ENCODE peak calls at places on chromosomes 12 and 14, in seven cellular contexts. One of them, this sample, is unnamed.

GRCh38 chr12:80413462-80413861 is 30.6 kb upstream of the PTPRQ start:
- DNase-seq in fibroblast of pulmonary artery: no peak
- DNase-seq in foreskin fibroblast: no peak
- DNase-seq in nephron progenitor cell: no peak
- DNase-seq in AG04450: no peak
- DNase-seq in adrenal gland: no peak
- DNase-seq in type B pancreatic cell: no peak
- DNase-seq in this sample: no peak

GRCh38 chr14:95526483-95527391 is 8.1 kb upstream of the GLRX5 start:
- DNase-seq in fibroblast of pulmonary artery: peak; percentile 56
- DNase-seq in foreskin fibroblast: no peak
- DNase-seq in nephron progenitor cell: no peak
- DNase-seq in AG04450: no peak
- DNase-seq in adrenal gland: no peak
- DNase-seq in type B pancreatic cell: no peak
- DNase-seq in this sample: no peak

GRCh38 chr14:58272589-58273372 is 25.6 kb upstream of the ARID4A start:
- DNase-seq in fibroblast of pulmonary artery: peak; percentile 52
- DNase-seq in foreskin fibroblast: peak; percentile 39
- DNase-seq in nephron progenitor cell: no peak
- DNase-seq in AG04450: peak; percentile 4
- DNase-seq in adrenal gland: no peak
- DNase-seq in type B pancreatic cell: no peak
- DNase-seq in this sample: no peak

GRCh38 chr12:122651520-122652224 is 51.5 kb downstream of the HCAR2 start:
- DNase-seq in fibroblast of pulmonary artery: no peak
- DNase-seq in foreskin fibroblast: no peak
- DNase-seq in nephron progenitor cell: no peak
- DNase-seq in AG04450: no peak
- DNase-seq in adrenal gland: no peak
- DNase-seq in type B pancreatic cell: no peak
- DNase-seq in this sample: no peak

GRCh38 chr14:31009836-31010618 is 15.4 kb upstream of the AP4S1 start:
- DNase-seq in fibroblast of pulmonary artery: no peak
- DNase-seq in foreskin fibroblast: no peak
- DNase-seq in nephron progenitor cell: no peak
- DNase-seq in AG04450: no peak
- DNase-seq in adrenal gland: no peak
- DNase-seq in type B pancreatic cell: no peak
- DNase-seq in this sample: no peak

GRCh38 chr12:14260011-14260993 is 105.2 kb upstream of the ATF7IP start:
- DNase-seq in fibroblast of pulmonary artery: peak; percentile 94
- DNase-seq in foreskin fibroblast: peak; percentile 94
- DNase-seq in nephron progenitor cell: peak; percentile 73
- DNase-seq in AG04450: peak; percentile 81
- DNase-seq in adrenal gland: peak; percentile 81
- DNase-seq in type B pancreatic cell: peak; percentile 85
- DNase-seq in this sample: no peak

GRCh38 chr14:103056322-103057027 is 874 bp downstream of the CDC42BPB start:
- DNase-seq in fibroblast of pulmonary artery: peak; percentile 73
- DNase-seq in foreskin fibroblast: peak; percentile 85
- DNase-seq in nephron progenitor cell: peak; percentile 77
- DNase-seq in AG04450: no peak
- DNase-seq in adrenal gland: peak; percentile 79
- DNase-seq in type B pancreatic cell: no peak
- DNase-seq in this sample: no peak

GRCh38 chr14:77133718-77134338 is 7.8 kb downstream of the ZDHHC22 start:
- DNase-seq in fibroblast of pulmonary artery: peak; percentile 82
- DNase-seq in foreskin fibroblast: peak; percentile 77
- DNase-seq in nephron progenitor cell: peak; percentile 91
- DNase-seq in AG04450: peak; percentile 11
- DNase-seq in adrenal gland: peak; percentile 73
- DNase-seq in type B pancreatic cell: peak; percentile 84
- DNase-seq in this sample: no peak

GRCh38 chr12:6935221-6935550 is 7.4 kb downstream of the ATN1 start:
- DNase-seq in fibroblast of pulmonary artery: peak; percentile 64
- DNase-seq in foreskin fibroblast: peak; percentile 65
- DNase-seq in nephron progenitor cell: no peak
- DNase-seq in AG04450: no peak
- DNase-seq in adrenal gland: no peak
- DNase-seq in type B pancreatic cell: no peak
- DNase-seq in this sample: no peak

GRCh38 chr12:12086975-12087692 is 16.4 kb downstream of the BCL2L14 start:
- DNase-seq in fibroblast of pulmonary artery: no peak
- DNase-seq in foreskin fibroblast: no peak
- DNase-seq in nephron progenitor cell: no peak
- DNase-seq in AG04450: no peak
- DNase-seq in adrenal gland: no peak
- DNase-seq in type B pancreatic cell: no peak
- DNase-seq in this sample: no peak

GRCh38 chr12:78863482-78864427 is 819 bp upstream of the SYT1 start:
- DNase-seq in fibroblast of pulmonary artery: peak; percentile 59
- DNase-seq in foreskin fibroblast: peak; percentile 78
- DNase-seq in nephron progenitor cell: peak; percentile 62
- DNase-seq in AG04450: no peak
- DNase-seq in adrenal gland: peak; percentile 12
- DNase-seq in type B pancreatic cell: peak; percentile 66
- DNase-seq in this sample: peak; percentile 83

GRCh38 chr14:64388533-64389243 is 535 bp downstream of the MTHFD1 start:
- DNase-seq in fibroblast of pulmonary artery: peak; percentile 13
- DNase-seq in foreskin fibroblast: peak; percentile 50
- DNase-seq in nephron progenitor cell: peak; percentile 44
- DNase-seq in AG04450: no peak
- DNase-seq in adrenal gland: peak; percentile 39
- DNase-seq in type B pancreatic cell: no peak
- DNase-seq in this sample: no peak

GRCh38 chr12:15956413-15957185 is 45.5 kb downstream of the DERA start:
- DNase-seq in fibroblast of pulmonary artery: no peak
- DNase-seq in foreskin fibroblast: no peak
- DNase-seq in nephron progenitor cell: no peak
- DNase-seq in AG04450: no peak
- DNase-seq in adrenal gland: no peak
- DNase-seq in type B pancreatic cell: no peak
- DNase-seq in this sample: no peak

GRCh38 chr14:101082436-101083384 is 179.2 kb upstream of the RTL1 start:
- DNase-seq in fibroblast of pulmonary artery: no peak
- DNase-seq in foreskin fibroblast: no peak
- DNase-seq in nephron progenitor cell: no peak
- DNase-seq in AG04450: no peak
- DNase-seq in adrenal gland: peak; percentile 43
- DNase-seq in type B pancreatic cell: peak; percentile 55
- DNase-seq in this sample: no peak

GRCh38 chr14:101084436-101084826 is 180.9 kb upstream of the RTL1 start:
- DNase-seq in fibroblast of pulmonary artery: no peak
- DNase-seq in foreskin fibroblast: no peak
- DNase-seq in nephron progenitor cell: no peak
- DNase-seq in AG04450: no peak
- DNase-seq in adrenal gland: no peak
- DNase-seq in type B pancreatic cell: no peak
- DNase-seq in this sample: no peak

GRCh38 chr14:101082036-101082435 is 178.5 kb upstream of the RTL1 start:
- DNase-seq in fibroblast of pulmonary artery: no peak
- DNase-seq in foreskin fibroblast: no peak
- DNase-seq in nephron progenitor cell: no peak
- DNase-seq in AG04450: no peak
- DNase-seq in adrenal gland: no peak
- DNase-seq in type B pancreatic cell: peak; percentile 54
- DNase-seq in this sample: no peak

GRCh38 chr14:101080922-101081593 is 177.5 kb upstream of the RTL1 start:
- DNase-seq in fibroblast of pulmonary artery: no peak
- DNase-seq in foreskin fibroblast: no peak
- DNase-seq in nephron progenitor cell: no peak
- DNase-seq in AG04450: no peak
- DNase-seq in adrenal gland: no peak
- DNase-seq in type B pancreatic cell: no peak
- DNase-seq in this sample: no peak

DNA sequence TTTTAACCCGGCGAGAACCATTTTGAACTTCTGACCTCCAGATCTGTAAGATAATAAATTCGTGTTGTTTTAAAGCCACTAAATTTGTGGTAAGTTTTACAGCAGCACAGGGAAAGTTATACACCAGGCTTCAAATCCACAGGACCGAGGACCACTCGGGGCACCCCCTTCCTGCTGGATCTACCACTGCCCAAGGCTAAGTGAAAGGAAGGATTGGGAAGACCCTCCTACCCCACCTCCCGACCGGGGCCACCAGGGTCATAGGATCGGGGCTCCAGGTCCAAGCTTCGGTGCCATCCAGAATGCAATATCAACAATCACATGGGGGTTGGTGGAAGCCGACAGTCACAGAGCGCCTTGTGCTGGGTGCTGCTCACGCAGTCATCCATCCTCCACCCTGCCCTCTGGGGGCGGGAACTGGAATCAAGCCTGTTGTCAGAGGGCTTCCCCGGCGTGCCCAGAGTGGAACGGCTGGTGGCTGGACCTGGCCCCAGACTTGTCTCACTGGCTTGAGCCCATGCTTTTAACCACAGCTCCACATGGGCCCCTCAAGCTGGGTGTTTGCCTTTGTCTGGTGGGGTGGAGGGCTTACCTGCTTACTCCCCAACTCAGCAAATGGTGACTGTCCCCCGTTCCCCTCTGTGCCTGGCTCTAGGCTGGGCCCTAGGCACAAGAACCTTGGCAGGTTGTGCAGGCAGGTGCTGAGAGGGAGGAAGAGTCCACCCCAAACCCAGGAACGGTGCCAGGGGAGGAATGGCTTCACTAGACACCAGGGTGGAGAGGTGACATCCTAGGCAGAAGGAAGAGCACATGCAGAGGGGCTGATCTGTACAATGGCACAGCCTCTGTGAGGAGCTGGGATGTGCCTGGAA is 180.3 kb upstream of the RTL1 start:
- DNase-seq in fibroblast of pulmonary artery: no peak
- DNase-seq in foreskin fibroblast: no peak
- DNase-seq in nephron progenitor cell: no peak
- DNase-seq in AG04450: no peak
- DNase-seq in adrenal gland: no peak
- DNase-seq in type B pancreatic cell: peak; percentile 66
- DNase-seq in this sample: peak; percentile 58
- TF ChIP-seq CTCF in fibroblast of pulmonary artery: peak; percentile 9
- TF ChIP-seq CTCF in foreskin fibroblast: no peak
- TF ChIP-seq CTCF in nephron progenitor cell: no peak
- TF ChIP-seq CTCF in AG04450: no peak
- TF ChIP-seq CTCF in adrenal gland: no peak
- TF ChIP-seq CTCF in type B pancreatic cell: peak; percentile 49
- TF ChIP-seq CTCF in this sample: peak; percentile 40

DNA sequence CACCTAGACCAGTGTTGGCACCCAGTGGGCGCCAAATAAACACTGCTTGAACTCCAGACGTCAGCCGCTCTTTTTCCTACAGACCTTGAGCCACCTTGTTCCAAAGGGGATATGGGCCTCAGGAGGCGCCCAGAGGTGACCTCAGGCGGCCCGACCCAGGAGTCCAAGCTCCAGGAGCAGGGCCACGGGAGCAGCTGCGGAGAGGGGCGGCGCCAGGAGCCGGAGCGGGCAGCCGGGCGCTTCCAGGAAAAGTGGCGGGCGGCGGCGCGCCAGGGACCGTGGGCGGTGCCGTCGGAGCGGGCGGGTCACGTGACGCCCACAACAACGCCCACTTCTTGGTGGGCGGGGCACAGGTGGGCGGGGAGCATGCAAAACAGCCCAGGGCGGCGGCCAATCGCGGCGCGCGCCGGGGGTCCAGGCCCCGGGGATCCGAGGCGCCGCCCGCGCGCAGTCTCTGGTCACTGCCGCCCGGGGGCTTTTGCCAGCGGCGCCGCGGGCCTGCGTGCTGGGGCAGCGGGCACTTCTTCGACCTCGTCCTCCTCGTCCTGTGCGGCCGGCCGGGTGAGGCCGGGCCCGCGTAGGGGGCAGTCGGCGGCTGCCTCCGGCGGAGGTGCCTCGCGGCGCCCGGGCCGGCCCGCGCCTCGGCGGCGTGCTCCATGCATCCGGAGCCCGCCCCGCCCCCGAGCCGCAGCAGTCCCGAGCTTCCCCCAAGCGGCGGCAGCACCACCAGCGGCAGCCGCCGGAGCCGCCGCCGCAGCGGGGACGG is at the start of gene ORAI1:
- DNase-seq in fibroblast of pulmonary artery: peak; percentile 93
- DNase-seq in foreskin fibroblast: peak; percentile 99
- DNase-seq in nephron progenitor cell: peak; percentile 98
- DNase-seq in AG04450: peak; percentile 73
- DNase-seq in adrenal gland: peak; percentile 96
- DNase-seq in type B pancreatic cell: peak; percentile 97
- DNase-seq in this sample: peak; percentile 96
- TF ChIP-seq CTCF in fibroblast of pulmonary artery: no peak
- TF ChIP-seq CTCF in foreskin fibroblast: no peak
- TF ChIP-seq CTCF in nephron progenitor cell: no peak
- TF ChIP-seq CTCF in AG04450: no peak
- TF ChIP-seq CTCF in adrenal gland: no peak
- TF ChIP-seq CTCF in type B pancreatic cell: no peak
- TF ChIP-seq CTCF in this sample: no peak

GRCh38 chr12:109771746-109772621 is 58.4 kb downstream of the FAM222A start:
- DNase-seq in fibroblast of pulmonary artery: no peak
- DNase-seq in foreskin fibroblast: no peak
- DNase-seq in nephron progenitor cell: no peak
- DNase-seq in AG04450: no peak
- DNase-seq in adrenal gland: no peak
- DNase-seq in type B pancreatic cell: peak; percentile 52
- DNase-seq in this sample: peak; percentile 63
- TF ChIP-seq CTCF in fibroblast of pulmonary artery: no peak
- TF ChIP-seq CTCF in foreskin fibroblast: no peak
- TF ChIP-seq CTCF in nephron progenitor cell: no peak
- TF ChIP-seq CTCF in AG04450: no peak
- TF ChIP-seq CTCF in adrenal gland: peak; percentile 16
- TF ChIP-seq CTCF in type B pancreatic cell: no peak
- TF ChIP-seq CTCF in this sample: peak; percentile 25

GRCh38 chr14:99575043-99576023 is 28.7 kb downstream of the CCDC85C start:
- DNase-seq in fibroblast of pulmonary artery: no peak
- DNase-seq in foreskin fibroblast: no peak
- DNase-seq in nephron progenitor cell: no peak
- DNase-seq in AG04450: no peak
- DNase-seq in adrenal gland: peak; percentile 80
- DNase-seq in type B pancreatic cell: no peak
- DNase-seq in this sample: no peak
- TF ChIP-seq CTCF in fibroblast of pulmonary artery: peak; percentile 17
- TF ChIP-seq CTCF in foreskin fibroblast: peak; percentile 16
- TF ChIP-seq CTCF in nephron progenitor cell: peak; percentile 16
- TF ChIP-seq CTCF in AG04450: peak; percentile 40
- TF ChIP-seq CTCF in adrenal gland: no peak
- TF ChIP-seq CTCF in type B pancreatic cell: peak; percentile 22
- TF ChIP-seq CTCF in this sample: peak; percentile 54

GRCh38 chr12:107241421-107241820 is 148.1 kb upstream of the CRY1 start:
- DNase-seq in fibroblast of pulmonary artery: no peak
- DNase-seq in foreskin fibroblast: no peak
- DNase-seq in nephron progenitor cell: no peak
- DNase-seq in AG04450: no peak
- DNase-seq in adrenal gland: peak; percentile 53
- DNase-seq in type B pancreatic cell: no peak
- DNase-seq in this sample: no peak
- TF ChIP-seq CTCF in fibroblast of pulmonary artery: no peak
- TF ChIP-seq CTCF in foreskin fibroblast: no peak
- TF ChIP-seq CTCF in nephron progenitor cell: no peak
- TF ChIP-seq CTCF in AG04450: no peak
- TF ChIP-seq CTCF in adrenal gland: no peak
- TF ChIP-seq CTCF in type B pancreatic cell: no peak
- TF ChIP-seq CTCF in this sample: no peak

GRCh38 chr14:105178069-105178867 is 2.8 kb downstream of the NUDT14 start:
- DNase-seq in fibroblast of pulmonary artery: no peak
- DNase-seq in foreskin fibroblast: no peak
- DNase-seq in nephron progenitor cell: no peak
- DNase-seq in AG04450: no peak
- DNase-seq in adrenal gland: no peak
- DNase-seq in type B pancreatic cell: no peak
- DNase-seq in this sample: no peak
- TF ChIP-seq CTCF in fibroblast of pulmonary artery: no peak
- TF ChIP-seq CTCF in foreskin fibroblast: no peak
- TF ChIP-seq CTCF in nephron progenitor cell: no peak
- TF ChIP-seq CTCF in AG04450: no peak
- TF ChIP-seq CTCF in adrenal gland: no peak
- TF ChIP-seq CTCF in type B pancreatic cell: no peak
- TF ChIP-seq CTCF in this sample: no peak

This sample was measured in chondrocyte.